ENCODE peak calls at places on chromosomes 5 and 9, in nine cellular contexts. B is CD14-positive monocyte; Z is activated naive CD4-positive, alpha-beta T cell treated with Interleukin-2 at 50 U/mL for 16 hours; V is AG04449; X is SJSA1; I is ureter; E is RWPE1; N is astrocyte of the spinal cord; A is DMS153. J is an unnamed sample.

GRCh38 chr9:90107021-90107771 is 502.4 kb downstream of the GADD45G start:
- DNase-seq in N (peak), I (no peak), X (no peak), V (no peak), A (peak), E (peak), Z (no peak), B (no peak), J (no peak)

GRCh38 chr5:10688651-10689171 is 72.3 kb downstream of the DAP start:
- DNase-seq in B (no peak), N (no peak), I (no peak), E (no peak), X (no peak), A (no peak), Z (no peak), V (no peak), J (no peak)

GRCh38 chr9:32631991-32632390 is 3.5 kb downstream of the TAF1L start:
- DNase-seq in N (no peak), Z (no peak), I (no peak), A (no peak), X (no peak), B (no peak), E (no peak), V (no peak), J (no peak)

GRCh38 chr5:58149345-58149744 is 310.5 kb downstream of the PLK2 start:
- DNase-seq in N (no peak), Z (no peak), A (no peak), X (no peak), V (no peak), B (no peak), I (no peak), E (peak), J (peak)

GRCh38 chr9:111657051-111657450 is 4.4 kb upstream of the GNG10 start:
- DNase-seq in A (no peak), E (no peak), X (no peak), N (no peak), B (no peak), V (no peak), Z (no peak), I (no peak), J (no peak)

GRCh38 chr5:132754947-132755346 is 7.7 kb downstream of the CCNI2 start:
- DNase-seq in Z (no peak), B (no peak), E (no peak), X (no peak), N (peak), A (no peak), I (no peak), V (no peak), J (no peak)

GRCh38 chr9:86549434-86549833 is 195.2 kb upstream of the TUT7 start:
- DNase-seq in I (no peak), N (peak), X (no peak), E (no peak), Z (no peak), V (peak), B (no peak), A (no peak), J (peak)

GRCh38 chr5:136056771-136057335 is 28.1 kb downstream of the TGFBI start:
- DNase-seq in N (no peak), X (no peak), I (no peak), E (no peak), V (no peak), B (no peak), A (no peak), Z (no peak), J (no peak)

GRCh38 chr5:81749562-81750307 is 1.2 kb downstream of the SSBP2 start:
- DNase-seq in Z (peak), E (peak), N (no peak), A (no peak), B (peak), X (no peak), I (peak), V (no peak), J (no peak)

GRCh38 chr9:27572566-27572917 is 739 bp downstream of the C9orf72 start:
- DNase-seq in Z (no peak), A (no peak), X (peak), E (peak), V (no peak), N (peak), I (no peak), B (peak), J (peak)

GRCh38 chr5:33244441-33245150 is 196.2 kb upstream of the TARS1 start:
- DNase-seq in E (no peak), V (no peak), N (no peak), Z (no peak), A (no peak), I (no peak), B (no peak), X (no peak), J (no peak)

GRCh38 chr5:11415751-11416150 is 488.5 kb downstream of the CTNND2 start:
- DNase-seq in V (no peak), X (no peak), E (no peak), N (peak), Z (no peak), I (no peak), B (no peak), A (no peak), J (no peak)

GRCh38 chr5:16585028-16585667 is 31.6 kb downstream of the RETREG1 start:
- DNase-seq in E (peak), I (no peak), X (no peak), V (no peak), Z (no peak), N (no peak), B (no peak), A (no peak), J (no peak)

GRCh38 chr9:98536542-98537173 is 172.1 kb downstream of the GABBR2 start:
- DNase-seq in V (no peak), X (no peak), B (no peak), I (no peak), E (no peak), Z (no peak), A (no peak), N (no peak), J (no peak)

GRCh38 chr9:83544002-83544698 is 5.9 kb upstream of the FRMD3 start:
- DNase-seq in B (no peak), Z (no peak), V (peak), N (peak), X (peak), E (peak), A (peak), I (peak), J (peak)

GRCh38 chr5:73901045-73901444 is 275.0 kb downstream of the ARHGEF28 start:
- DNase-seq in V (no peak), B (no peak), A (no peak), N (peak), E (peak), X (peak), Z (no peak), I (no peak), J (no peak)

GRCh38 chr9:70420267-70421019 is 6.0 kb upstream of the KLF9 start:
- DNase-seq in B (peak), E (peak), I (peak), X (peak), N (peak), A (peak), V (no peak), Z (peak), J (no peak)

GRCh38 chr9:122827759-122828090 is 663 bp downstream of the PDCL start:
- DNase-seq in N (no peak), B (no peak), X (no peak), Z (no peak), V (no peak), A (no peak), I (no peak), E (peak), J (no peak)

GRCh38 chr9:13719410-13719809 is 439.9 kb upstream of the MPDZ start:
- DNase-seq in V (no peak), Z (no peak), N (peak), E (no peak), A (no peak), X (peak), I (no peak), B (no peak), J (no peak)

GRCh38 chr9:92547356-92547755 is 11.6 kb upstream of the ECM2 start:
- DNase-seq in Z (no peak), B (no peak), X (no peak), E (no peak), N (no peak), I (no peak), V (no peak), A (no peak), J (no peak)

GRCh38 chr9:92706218-92706940 is 36.4 kb upstream of the IPPK start:
- DNase-seq in A (no peak), I (no peak), N (no peak), V (no peak), X (no peak), Z (peak), E (peak), B (no peak), J (no peak)

J was measured in GM04503.